ENCODE peak calls at places on chromosomes 16 and 17, in five cellular contexts. One of them, this sample, is unnamed.
A peak's percentile ranks its signal among the peaks of the same experiment; 100 is the strongest.

GRCh38 chr16:11398136-11398535 is 52.9 kb downstream of the RMI2 start:
- DNase-seq in fibroblast of mammary gland: no peak
- DNase-seq in HFFc6: no peak
- DNase-seq in GM04504: no peak
- DNase-seq in EL: no peak
- DNase-seq in this sample: no peak

GRCh38 chr16:57012353-57012752 is 23.0 kb downstream of the NLRC5 start:
- DNase-seq in fibroblast of mammary gland: no peak
- DNase-seq in HFFc6: no peak
- DNase-seq in GM04504: no peak
- DNase-seq in EL: no peak
- DNase-seq in this sample: no peak

GRCh38 chr17:1645207-1646171 is at the start of gene SCARF1:
- DNase-seq in fibroblast of mammary gland: no peak
- DNase-seq in HFFc6: no peak
- DNase-seq in GM04504: no peak
- DNase-seq in EL: no peak
- DNase-seq in this sample: no peak

GRCh38 chr17:46895171-46895570 is 27.8 kb upstream of the GOSR2 start:
- DNase-seq in fibroblast of mammary gland: no peak
- DNase-seq in HFFc6: no peak
- DNase-seq in GM04504: no peak
- DNase-seq in EL: no peak
- DNase-seq in this sample: no peak

GRCh38 chr17:48722201-48722907 is at the start of gene PRAC1:
- DNase-seq in fibroblast of mammary gland: no peak
- DNase-seq in HFFc6: no peak
- DNase-seq in GM04504: no peak
- DNase-seq in EL: no peak
- DNase-seq in this sample: no peak

GRCh38 chr17:38727661-38728220 is 2.4 kb upstream of the CISD3 start:
- DNase-seq in fibroblast of mammary gland: no peak
- DNase-seq in HFFc6: no peak
- DNase-seq in GM04504: no peak
- DNase-seq in EL: no peak
- DNase-seq in this sample: peak; percentile 40

GRCh38 chr17:76497979-76498885 is 3.0 kb downstream of the RHBDF2 start:
- DNase-seq in fibroblast of mammary gland: peak; percentile 69
- DNase-seq in HFFc6: peak; percentile 83
- DNase-seq in GM04504: peak; percentile 60
- DNase-seq in EL: peak; percentile 96
- DNase-seq in this sample: peak; percentile 91

GRCh38 chr16:55475919-55476318 is 3.1 kb upstream of the MMP2 start:
- DNase-seq in fibroblast of mammary gland: no peak
- DNase-seq in HFFc6: no peak
- DNase-seq in GM04504: no peak
- DNase-seq in EL: no peak
- DNase-seq in this sample: peak; percentile 55

GRCh38 chr17:65547253-65547670 is 14.2 kb downstream of the AXIN2 start:
- DNase-seq in fibroblast of mammary gland: peak; percentile 55
- DNase-seq in HFFc6: no peak
- DNase-seq in GM04504: no peak
- DNase-seq in EL: no peak
- DNase-seq in this sample: no peak

GRCh38 chr16:71473891-71474290 is 11.8 kb upstream of the ZNF23 start:
- DNase-seq in fibroblast of mammary gland: no peak
- DNase-seq in HFFc6: peak; percentile 10
- DNase-seq in GM04504: no peak
- DNase-seq in EL: peak; percentile 48
- DNase-seq in this sample: peak; percentile 23

GRCh38 chr16:62041401-62041800 is 5.2 kb upstream of the CDH8 start:
- DNase-seq in fibroblast of mammary gland: peak; percentile 3
- DNase-seq in HFFc6: peak; percentile 1
- DNase-seq in GM04504: peak; percentile 17
- DNase-seq in EL: peak; percentile 41
- DNase-seq in this sample: peak; percentile 56

GRCh38 chr16:49603956-49604355 is 230.4 kb downstream of the C16orf78 start:
- DNase-seq in fibroblast of mammary gland: no peak
- DNase-seq in HFFc6: no peak
- DNase-seq in GM04504: no peak
- DNase-seq in EL: no peak
- DNase-seq in this sample: no peak

GRCh38 chr17:7176870-7177209 is 2.3 kb downstream of the ASGR1 start:
- DNase-seq in fibroblast of mammary gland: no peak
- DNase-seq in HFFc6: no peak
- DNase-seq in GM04504: no peak
- DNase-seq in EL: no peak
- DNase-seq in this sample: peak; percentile 52

GRCh38 chr16:70774261-70774660 is 26.7 kb downstream of the VAC14 start:
- DNase-seq in fibroblast of mammary gland: no peak
- DNase-seq in HFFc6: no peak
- DNase-seq in GM04504: no peak
- DNase-seq in EL: no peak
- DNase-seq in this sample: no peak

GRCh38 chr16:12470311-12471229 is 333.1 kb downstream of the CPPED1 start:
- DNase-seq in fibroblast of mammary gland: peak; percentile 39
- DNase-seq in HFFc6: no peak
- DNase-seq in GM04504: no peak
- DNase-seq in EL: no peak
- DNase-seq in this sample: no peak

GRCh38 chr17:77429985-77430752 is 289.4 kb downstream of the SEC14L1 start:
- DNase-seq in fibroblast of mammary gland: peak; percentile 99
- DNase-seq in HFFc6: peak; percentile 99
- DNase-seq in GM04504: peak; percentile 99
- DNase-seq in EL: peak; percentile 100
- DNase-seq in this sample: peak; percentile 99

GRCh38 chr16:88920618-88921602 is 54.5 kb upstream of the PABPN1L start:
- DNase-seq in fibroblast of mammary gland: peak; percentile 73
- DNase-seq in HFFc6: no peak
- DNase-seq in GM04504: peak; percentile 39
- DNase-seq in EL: peak; percentile 54
- DNase-seq in this sample: peak; percentile 84

GRCh38 chr16:63596716-63597115 is 1525.1 kb downstream of the CDH11 start:
- DNase-seq in fibroblast of mammary gland: no peak
- DNase-seq in HFFc6: no peak
- DNase-seq in GM04504: no peak
- DNase-seq in EL: no peak
- DNase-seq in this sample: no peak

GRCh38 chr16:68514511-68514910 is 24.6 kb upstream of the ZFP90 start:
- DNase-seq in fibroblast of mammary gland: no peak
- DNase-seq in HFFc6: no peak
- DNase-seq in GM04504: no peak
- DNase-seq in EL: no peak
- DNase-seq in this sample: no peak

GRCh38 chr17:65809366-65809765 is 247.9 kb upstream of the AXIN2 start:
- DNase-seq in fibroblast of mammary gland: no peak
- DNase-seq in HFFc6: no peak
- DNase-seq in GM04504: no peak
- DNase-seq in EL: no peak
- DNase-seq in this sample: no peak

GRCh38 chr17:59427996-59428395 is 96.5 kb downstream of the YPEL2 start:
- DNase-seq in fibroblast of mammary gland: peak; percentile 82
- DNase-seq in HFFc6: no peak
- DNase-seq in GM04504: no peak
- DNase-seq in EL: peak; percentile 36
- DNase-seq in this sample: peak; percentile 89

GRCh38 chr17:34987232-34987631 is 6.9 kb downstream of the LIG3 start:
- DNase-seq in fibroblast of mammary gland: no peak
- DNase-seq in HFFc6: no peak
- DNase-seq in GM04504: no peak
- DNase-seq in EL: no peak
- DNase-seq in this sample: no peak

GRCh38 chr16:2609827-2610470 is 72.1 kb downstream of the PDPK1 start:
- DNase-seq in fibroblast of mammary gland: no peak
- DNase-seq in HFFc6: no peak
- DNase-seq in GM04504: no peak
- DNase-seq in EL: no peak
- DNase-seq in this sample: no peak

GRCh38 chr17:44197980-44198720 is 1.5 kb downstream of the ATXN7L3 start:
- DNase-seq in fibroblast of mammary gland: peak; percentile 76
- DNase-seq in HFFc6: peak; percentile 45
- DNase-seq in GM04504: no peak
- DNase-seq in EL: peak; percentile 70
- DNase-seq in this sample: peak; percentile 84

GRCh38 chr17:47286198-47286914 is 32.7 kb downstream of the ITGB3 start:
- DNase-seq in fibroblast of mammary gland: peak; percentile 96
- DNase-seq in HFFc6: no peak
- DNase-seq in GM04504: no peak
- DNase-seq in EL: no peak
- DNase-seq in this sample: peak; percentile 68

GRCh38 chr17:38751144-38751802 is 1.3 kb upstream of the PSMB3 start:
- DNase-seq in fibroblast of mammary gland: no peak
- DNase-seq in HFFc6: no peak
- DNase-seq in GM04504: no peak
- DNase-seq in EL: peak; percentile 49
- DNase-seq in this sample: peak; percentile 63

GRCh38 chr16:21949713-21950260 is 3.4 kb upstream of the UQCRC2 start:
- DNase-seq in fibroblast of mammary gland: no peak
- DNase-seq in HFFc6: no peak
- DNase-seq in GM04504: no peak
- DNase-seq in EL: no peak
- DNase-seq in this sample: no peak

GRCh38 chr16:11010576-11011221 is 66.3 kb downstream of the CLEC16A start:
- DNase-seq in fibroblast of mammary gland: peak; percentile 45
- DNase-seq in HFFc6: no peak
- DNase-seq in GM04504: no peak
- DNase-seq in EL: no peak
- DNase-seq in this sample: peak; percentile 26

GRCh38 chr17:48681609-48682008 is 40.7 kb downstream of the PRAC1 start:
- DNase-seq in fibroblast of mammary gland: no peak
- DNase-seq in HFFc6: no peak
- DNase-seq in GM04504: no peak
- DNase-seq in EL: no peak
- DNase-seq in this sample: no peak

This sample was measured in GM23248.